ENCODE peak calls at places on chromosomes 13 and 19, in five cellular contexts. Y is SK-N-SH, V is HCT116, I is H1, Q is GM12878. G is an unnamed sample.

GRCh38 chr13:97566907-97567306 is 132.9 kb downstream of the RAP2A start:
- DNase-seq in Y (no peak), V (no peak), I (no peak), Q (no peak), G (no peak)

GRCh38 chr19:33417751-33418150 is 44.2 kb downstream of the CEBPG start:
- DNase-seq in Y (no peak), V (no peak), I (no peak), Q (no peak), G (no peak)

GRCh38 chr19:30556230-30556711 is 184.1 kb downstream of the ZNF536 start:
- DNase-seq in Y (no peak), V (no peak), I (no peak), Q (no peak), G (no peak)

GRCh38 chr19:6510618-6511017 is 8.5 kb upstream of the TUBB4A start:
- DNase-seq in Y (no peak), V (no peak), I (no peak), Q (no peak), G (no peak)

GRCh38 chr13:80979035-80979641 is 638.2 kb upstream of the SPRY2 start:
- DNase-seq in Y (peak), V (peak), I (peak), Q (peak), G (peak)

GRCh38 chr19:13429563-13429962 is 76.7 kb downstream of the CACNA1A start:
- DNase-seq in Y (no peak), V (no peak), I (no peak), Q (no peak), G (no peak)

GRCh38 chr13:89066868-89067466 is 1395.8 kb downstream of the SLITRK5 start:
- DNase-seq in Y (peak), V (peak), I (no peak), Q (no peak), G (peak)

GRCh38 chr19:15292847-15293582 is 39.3 kb downstream of the BRD4 start:
- DNase-seq in Y (no peak), V (no peak), I (no peak), Q (no peak), G (no peak)

GRCh38 chr13:74219571-74219970 is 85.4 kb upstream of the KLF12 start:
- DNase-seq in Y (no peak), V (no peak), I (no peak), Q (no peak), G (no peak)

GRCh38 chr13:100208596-100208995 is 119.7 kb downstream of the PCCA start:
- DNase-seq in Y (no peak), V (no peak), I (no peak), Q (no peak), G (no peak)

GRCh38 chr13:31629085-31629785 is 110.1 kb upstream of the RXFP2 start:
- DNase-seq in Y (no peak), V (no peak), I (no peak), Q (no peak), G (no peak)

GRCh38 chr13:37833411-37833810 is 36.2 kb downstream of the TRPC4 start:
- DNase-seq in Y (no peak), V (no peak), I (no peak), Q (no peak), G (no peak)

GRCh38 chr13:112692586-112692985 is 2.7 kb downstream of the ATP11A start:
- DNase-seq in Y (peak), V (no peak), I (no peak), Q (no peak), G (no peak)

GRCh38 chr13:52348983-52349780 is 56.8 kb downstream of the THSD1 start:
- DNase-seq in Y (no peak), V (peak), I (no peak), Q (no peak), G (peak)

GRCh38 chr13:20017365-20017711 is 58.8 kb downstream of the ZMYM2 start:
- DNase-seq in Y (no peak), V (no peak), I (no peak), Q (no peak), G (no peak)

GRCh38 chr19:40756502-40757110 is 5.6 kb downstream of the SNRPA start:
- DNase-seq in Y (no peak), V (no peak), I (no peak), Q (no peak), G (no peak)

GRCh38 chr13:50831510-50831909 is 12.0 kb downstream of the DLEU7 start:
- DNase-seq in Y (no peak), V (no peak), I (no peak), Q (no peak), G (no peak)

GRCh38 chr13:75437582-75438318 is 44.2 kb downstream of the TBC1D4 start:
- DNase-seq in Y (no peak), V (no peak), I (no peak), Q (no peak), G (no peak)

GRCh38 chr19:2341247-2341705 is 12.8 kb downstream of the SPPL2B start:
- DNase-seq in Y (no peak), V (no peak), I (no peak), Q (no peak), G (no peak)

GRCh38 chr13:60795219-60795618 is 398.2 kb downstream of the TDRD3 start:
- DNase-seq in Y (no peak), V (no peak), I (no peak), Q (no peak), G (no peak)

GRCh38 chr13:61727714-61728275 is 312.1 kb upstream of the PCDH20 start:
- DNase-seq in Y (no peak), V (no peak), I (no peak), Q (no peak), G (no peak)

GRCh38 chr13:33014291-33014690 is 1.9 kb upstream of the KL start:
- DNase-seq in Y (no peak), V (no peak), I (no peak), Q (no peak), G (peak)

GRCh38 chr19:31314156-31314555 is 35.1 kb downstream of the TSHZ3 start:
- DNase-seq in Y (no peak), V (no peak), I (no peak), Q (no peak), G (no peak)

GRCh38 chr19:5352229-5352763 is 11.7 kb upstream of the PTPRS start:
- DNase-seq in Y (no peak), V (peak), I (no peak), Q (no peak), G (peak)
- TF ChIP-seq JUND in Y (no peak), V (no peak), I (no peak), Q (no peak), G (no peak)

GRCh38 chr13:22235285-22235949 is 564.5 kb downstream of the FGF9 start:
- DNase-seq in Y (no peak), V (peak), I (no peak), Q (no peak), G (no peak)
- TF ChIP-seq JUND in Y (no peak), V (no peak), I (no peak), Q (no peak), G (no peak)

DNA sequence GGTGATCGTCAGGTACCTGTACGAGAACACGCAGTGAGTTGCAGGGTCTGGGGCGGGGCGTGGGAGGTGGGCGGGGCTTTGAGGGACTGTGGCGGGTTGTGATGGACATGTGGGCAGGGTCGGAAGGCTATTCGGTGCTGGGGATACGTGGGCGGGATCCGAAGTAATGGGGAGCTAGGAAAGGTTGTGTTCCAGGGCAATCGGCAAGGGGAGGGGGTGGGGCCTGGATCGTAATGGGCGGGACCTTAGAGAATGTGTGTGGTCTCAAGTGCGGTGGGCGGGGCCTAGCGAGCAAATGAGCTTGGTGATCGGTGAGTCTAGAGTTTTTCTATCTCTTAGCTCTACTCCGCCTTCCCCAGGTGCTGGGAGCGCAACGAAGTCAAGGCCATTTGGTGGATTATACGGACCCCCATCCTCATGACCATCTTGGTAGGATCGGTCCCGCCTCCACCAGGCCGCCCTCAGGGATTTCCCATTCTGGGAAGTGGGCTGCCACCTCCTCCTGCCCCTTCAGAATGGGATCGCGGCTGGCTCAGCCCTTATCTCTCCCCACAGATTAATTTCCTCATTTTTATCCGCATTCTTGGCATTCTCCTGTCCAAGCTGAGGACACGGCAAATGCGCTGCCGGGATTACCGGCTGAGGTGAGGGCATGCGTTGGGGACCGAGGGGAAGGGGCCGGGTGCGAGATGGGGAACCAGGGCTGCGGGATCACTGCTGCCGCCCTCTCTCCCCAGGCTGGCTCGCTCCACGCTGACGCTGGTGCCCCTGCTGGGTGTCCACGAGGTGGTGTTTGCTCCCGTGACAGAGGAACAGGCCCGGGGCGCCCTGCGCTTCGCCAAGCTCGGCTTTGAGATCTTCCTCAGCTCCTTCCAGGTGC is 9.6 kb downstream of the GIPR start:
- DNase-seq in Y (peak), V (peak), I (peak), Q (peak), G (peak)
- TF ChIP-seq JUND in Y (no peak), V (no peak), I (peak), Q (no peak), G (no peak)

GRCh38 chr19:19316082-19316481 is 4.2 kb downstream of the SUGP1 start:
- DNase-seq in Y (no peak), V (no peak), I (no peak), Q (no peak), G (no peak)
- TF ChIP-seq JUND in Y (no peak), V (no peak), I (no peak), Q (no peak), G (no peak)

G was measured in T47D.